ENCODE peak calls at places on chromosomes 16 and 17, in ten cellular contexts. One of them, this sample, is unnamed.

GRCh38 chr16:11135167-11135973 is 120.6 kb downstream of the SOCS1 start:
- DNase-seq in H1: no peak
- DNase-seq in HFF-Myc: no peak
- DNase-seq in OCI-LY7: no peak
- DNase-seq in lower lobe of right lung: no peak
- DNase-seq in fibroblast of the aortic adventitia: peak; percentile 46
- DNase-seq in neural progenitor cell: no peak
- DNase-seq in CD8-positive, alpha-beta T cell: no peak
- DNase-seq in bronchial epithelial cell: peak; percentile 58
- DNase-seq in spleen: no peak
- DNase-seq in this sample: no peak

GRCh38 chr16:25210758-25211157 is 6.0 kb upstream of the AQP8 start:
- DNase-seq in H1: no peak
- DNase-seq in HFF-Myc: peak; percentile 56
- DNase-seq in OCI-LY7: no peak
- DNase-seq in lower lobe of right lung: no peak
- DNase-seq in fibroblast of the aortic adventitia: peak; percentile 46
- DNase-seq in neural progenitor cell: no peak
- DNase-seq in CD8-positive, alpha-beta T cell: no peak
- DNase-seq in bronchial epithelial cell: peak; percentile 21
- DNase-seq in spleen: no peak
- DNase-seq in this sample: peak; percentile 49

GRCh38 chr17:52106638-52107261 is 51.8 kb downstream of the CA10 start:
- DNase-seq in H1: peak; percentile 70
- DNase-seq in HFF-Myc: peak; percentile 4
- DNase-seq in OCI-LY7: peak; percentile 43
- DNase-seq in lower lobe of right lung: no peak
- DNase-seq in fibroblast of the aortic adventitia: peak; percentile 20
- DNase-seq in neural progenitor cell: peak; percentile 67
- DNase-seq in CD8-positive, alpha-beta T cell: no peak
- DNase-seq in bronchial epithelial cell: peak; percentile 47
- DNase-seq in spleen: no peak
- DNase-seq in this sample: no peak

GRCh38 chr17:6108987-6109386 is 38.8 kb downstream of the WSCD1 start:
- DNase-seq in H1: no peak
- DNase-seq in HFF-Myc: no peak
- DNase-seq in OCI-LY7: no peak
- DNase-seq in lower lobe of right lung: no peak
- DNase-seq in fibroblast of the aortic adventitia: no peak
- DNase-seq in neural progenitor cell: no peak
- DNase-seq in CD8-positive, alpha-beta T cell: no peak
- DNase-seq in bronchial epithelial cell: no peak
- DNase-seq in spleen: peak; percentile 20
- DNase-seq in this sample: no peak

GRCh38 chr16:53785044-53785443 is 81.1 kb downstream of the FTO start:
- DNase-seq in H1: no peak
- DNase-seq in HFF-Myc: no peak
- DNase-seq in OCI-LY7: no peak
- DNase-seq in lower lobe of right lung: no peak
- DNase-seq in fibroblast of the aortic adventitia: peak; percentile 32
- DNase-seq in neural progenitor cell: no peak
- DNase-seq in CD8-positive, alpha-beta T cell: no peak
- DNase-seq in bronchial epithelial cell: no peak
- DNase-seq in spleen: no peak
- DNase-seq in this sample: no peak

GRCh38 chr16:14232106-14232890 is 161.2 kb downstream of the MRTFB start:
- DNase-seq in H1: no peak
- DNase-seq in HFF-Myc: no peak
- DNase-seq in OCI-LY7: no peak
- DNase-seq in lower lobe of right lung: no peak
- DNase-seq in fibroblast of the aortic adventitia: peak; percentile 35
- DNase-seq in neural progenitor cell: no peak
- DNase-seq in CD8-positive, alpha-beta T cell: no peak
- DNase-seq in bronchial epithelial cell: no peak
- DNase-seq in spleen: no peak
- DNase-seq in this sample: no peak

GRCh38 chr17:58262149-58262548 is 18.6 kb downstream of the MPO start:
- DNase-seq in H1: no peak
- DNase-seq in HFF-Myc: no peak
- DNase-seq in OCI-LY7: no peak
- DNase-seq in lower lobe of right lung: no peak
- DNase-seq in fibroblast of the aortic adventitia: no peak
- DNase-seq in neural progenitor cell: no peak
- DNase-seq in CD8-positive, alpha-beta T cell: no peak
- DNase-seq in bronchial epithelial cell: no peak
- DNase-seq in spleen: peak; percentile 7
- DNase-seq in this sample: no peak

GRCh38 chr16:69049146-69049545 is 56.3 kb upstream of the HAS3 start:
- DNase-seq in H1: no peak
- DNase-seq in HFF-Myc: no peak
- DNase-seq in OCI-LY7: no peak
- DNase-seq in lower lobe of right lung: no peak
- DNase-seq in fibroblast of the aortic adventitia: peak; percentile 56
- DNase-seq in neural progenitor cell: no peak
- DNase-seq in CD8-positive, alpha-beta T cell: no peak
- DNase-seq in bronchial epithelial cell: peak; percentile 36
- DNase-seq in spleen: no peak
- DNase-seq in this sample: no peak

GRCh38 chr17:8121531-8122390 is 2.1 kb downstream of the HES7 start:
- DNase-seq in H1: peak; percentile 90
- DNase-seq in HFF-Myc: no peak
- DNase-seq in OCI-LY7: peak; percentile 86
- DNase-seq in lower lobe of right lung: no peak
- DNase-seq in fibroblast of the aortic adventitia: peak; percentile 45
- DNase-seq in neural progenitor cell: peak; percentile 96
- DNase-seq in CD8-positive, alpha-beta T cell: no peak
- DNase-seq in bronchial epithelial cell: no peak
- DNase-seq in spleen: peak; percentile 87
- DNase-seq in this sample: no peak

GRCh38 chr16:82653550-82654511 is 27.1 kb downstream of the CDH13 start:
- DNase-seq in H1: no peak
- DNase-seq in HFF-Myc: peak; percentile 97
- DNase-seq in OCI-LY7: peak; percentile 11
- DNase-seq in lower lobe of right lung: no peak
- DNase-seq in fibroblast of the aortic adventitia: peak; percentile 87
- DNase-seq in neural progenitor cell: no peak
- DNase-seq in CD8-positive, alpha-beta T cell: peak; percentile 51
- DNase-seq in bronchial epithelial cell: peak; percentile 82
- DNase-seq in spleen: no peak
- DNase-seq in this sample: peak; percentile 91

GRCh38 chr17:4808378-4808767 is 1.4 kb downstream of the PLD2 start:
- DNase-seq in H1: no peak
- DNase-seq in HFF-Myc: no peak
- DNase-seq in OCI-LY7: no peak
- DNase-seq in lower lobe of right lung: no peak
- DNase-seq in fibroblast of the aortic adventitia: peak; percentile 49
- DNase-seq in neural progenitor cell: no peak
- DNase-seq in CD8-positive, alpha-beta T cell: no peak
- DNase-seq in bronchial epithelial cell: no peak
- DNase-seq in spleen: no peak
- DNase-seq in this sample: no peak

GRCh38 chr16:22291860-22292692 is 5.1 kb upstream of the POLR3E start:
- DNase-seq in H1: no peak
- DNase-seq in HFF-Myc: no peak
- DNase-seq in OCI-LY7: no peak
- DNase-seq in lower lobe of right lung: no peak
- DNase-seq in fibroblast of the aortic adventitia: peak; percentile 85
- DNase-seq in neural progenitor cell: no peak
- DNase-seq in CD8-positive, alpha-beta T cell: no peak
- DNase-seq in bronchial epithelial cell: no peak
- DNase-seq in spleen: peak; percentile 6
- DNase-seq in this sample: no peak

GRCh38 chr16:19481291-19481690 is 40.6 kb downstream of the GDE1 start:
- DNase-seq in H1: no peak
- DNase-seq in HFF-Myc: no peak
- DNase-seq in OCI-LY7: no peak
- DNase-seq in lower lobe of right lung: no peak
- DNase-seq in fibroblast of the aortic adventitia: peak; percentile 8
- DNase-seq in neural progenitor cell: no peak
- DNase-seq in CD8-positive, alpha-beta T cell: no peak
- DNase-seq in bronchial epithelial cell: no peak
- DNase-seq in spleen: no peak
- DNase-seq in this sample: no peak

GRCh38 chr17:73042809-73043685 is 49.4 kb downstream of the SLC39A11 start:
- DNase-seq in H1: no peak
- DNase-seq in HFF-Myc: no peak
- DNase-seq in OCI-LY7: no peak
- DNase-seq in lower lobe of right lung: no peak
- DNase-seq in fibroblast of the aortic adventitia: peak; percentile 80
- DNase-seq in neural progenitor cell: no peak
- DNase-seq in CD8-positive, alpha-beta T cell: no peak
- DNase-seq in bronchial epithelial cell: no peak
- DNase-seq in spleen: no peak
- DNase-seq in this sample: no peak

DNA sequence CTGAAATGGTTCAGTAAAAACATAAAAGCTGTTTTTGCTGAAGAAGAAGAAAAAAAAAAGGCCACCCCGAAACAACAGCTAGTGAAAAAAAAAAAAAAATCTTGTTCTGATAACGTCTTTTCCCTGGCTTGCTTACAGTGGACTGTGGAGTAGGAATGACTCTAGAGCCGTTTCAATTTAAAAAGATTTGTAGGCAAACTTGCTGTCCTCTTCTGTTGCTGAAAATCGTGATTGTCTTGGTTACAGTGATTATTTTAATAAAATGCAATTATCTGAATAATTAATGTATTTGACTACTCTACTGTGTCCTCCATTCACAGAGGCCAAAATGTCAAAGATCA is 190.6 kb upstream of the TBX2 start:
- DNase-seq in H1: no peak
- DNase-seq in HFF-Myc: no peak
- DNase-seq in OCI-LY7: no peak
- DNase-seq in lower lobe of right lung: no peak
- DNase-seq in fibroblast of the aortic adventitia: no peak
- DNase-seq in neural progenitor cell: no peak
- DNase-seq in CD8-positive, alpha-beta T cell: no peak
- DNase-seq in bronchial epithelial cell: no peak
- DNase-seq in spleen: no peak
- DNase-seq in this sample: no peak
- H3K4me3 ChIP-seq in H1: no peak overlapping the region
- H3K4me3 ChIP-seq in HFF-Myc: no peak overlapping the region
- H3K4me3 ChIP-seq in OCI-LY7: no peak overlapping the region
- H3K4me3 ChIP-seq in lower lobe of right lung: no peak overlapping the region
- H3K4me3 ChIP-seq in fibroblast of the aortic adventitia: no peak overlapping the region
- H3K4me3 ChIP-seq in neural progenitor cell: no peak overlapping the region
- H3K4me3 ChIP-seq in CD8-positive, alpha-beta T cell: no peak overlapping the region
- H3K4me3 ChIP-seq in bronchial epithelial cell: no peak overlapping the region
- H3K4me3 ChIP-seq in spleen: no peak overlapping the region
- H3K4me3 ChIP-seq in this sample: no peak overlapping the region

GRCh38 chr17:33497623-33498022 is 204.5 kb upstream of the ASIC2 start:
- DNase-seq in H1: no peak
- DNase-seq in HFF-Myc: no peak
- DNase-seq in OCI-LY7: no peak
- DNase-seq in lower lobe of right lung: no peak
- DNase-seq in fibroblast of the aortic adventitia: no peak
- DNase-seq in neural progenitor cell: no peak
- DNase-seq in CD8-positive, alpha-beta T cell: no peak
- DNase-seq in bronchial epithelial cell: no peak
- DNase-seq in spleen: no peak
- DNase-seq in this sample: no peak
- TF ChIP-seq CTCF in H1: no peak
- TF ChIP-seq CTCF in HFF-Myc: no peak
- TF ChIP-seq CTCF in OCI-LY7: no peak
- TF ChIP-seq CTCF in lower lobe of right lung: no peak
- TF ChIP-seq CTCF in fibroblast of the aortic adventitia: no peak
- TF ChIP-seq CTCF in neural progenitor cell: no peak
- TF ChIP-seq CTCF in CD8-positive, alpha-beta T cell: no peak
- TF ChIP-seq CTCF in bronchial epithelial cell: no peak
- TF ChIP-seq CTCF in spleen: no peak
- TF ChIP-seq CTCF in this sample: no peak

DNA sequence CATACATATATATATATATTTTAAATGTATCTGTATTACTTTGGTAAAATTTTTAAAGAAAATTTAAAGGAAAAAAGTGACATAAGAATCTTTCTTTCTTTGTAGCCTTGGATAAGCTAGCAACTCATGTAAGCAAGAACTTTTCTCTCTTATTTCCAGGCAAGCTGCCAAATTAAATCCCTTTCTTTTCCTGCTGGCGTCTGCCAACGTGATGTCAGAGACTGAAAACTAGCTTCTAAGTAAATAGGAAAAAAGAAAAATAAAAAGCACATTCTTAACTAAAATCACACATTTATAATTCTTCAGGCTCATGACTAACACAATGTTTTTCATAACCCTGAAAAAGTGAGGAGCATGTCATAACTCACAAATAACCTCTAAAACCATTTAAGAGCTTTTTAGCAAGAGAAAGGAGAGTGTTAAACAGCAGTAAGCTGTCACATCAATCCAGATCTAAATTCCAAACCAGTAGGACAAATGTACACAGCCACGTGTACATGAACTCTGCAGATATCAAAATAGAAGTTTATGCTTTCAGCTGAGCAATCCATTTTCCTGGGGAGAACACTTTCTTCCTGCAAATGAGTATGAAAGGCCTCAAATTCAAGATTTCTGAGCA is 110.0 kb downstream of the N4BP1 start:
- DNase-seq in H1: no peak
- DNase-seq in HFF-Myc: peak; percentile 75
- DNase-seq in OCI-LY7: no peak
- DNase-seq in lower lobe of right lung: no peak
- DNase-seq in fibroblast of the aortic adventitia: peak; percentile 98
- DNase-seq in neural progenitor cell: no peak
- DNase-seq in CD8-positive, alpha-beta T cell: no peak
- DNase-seq in bronchial epithelial cell: peak; percentile 85
- DNase-seq in spleen: no peak
- DNase-seq in this sample: peak; percentile 22
- H3K4me3 ChIP-seq in H1: no peak overlapping the region
- H3K4me3 ChIP-seq in HFF-Myc: no peak overlapping the region
- H3K4me3 ChIP-seq in OCI-LY7: no peak overlapping the region
- H3K4me3 ChIP-seq in lower lobe of right lung: no peak overlapping the region
- H3K4me3 ChIP-seq in fibroblast of the aortic adventitia: no peak overlapping the region
- H3K4me3 ChIP-seq in neural progenitor cell: no peak overlapping the region
- H3K4me3 ChIP-seq in CD8-positive, alpha-beta T cell: no peak overlapping the region
- H3K4me3 ChIP-seq in bronchial epithelial cell: no peak overlapping the region
- H3K4me3 ChIP-seq in spleen: no peak overlapping the region
- H3K4me3 ChIP-seq in this sample: no peak overlapping the region

DNA sequence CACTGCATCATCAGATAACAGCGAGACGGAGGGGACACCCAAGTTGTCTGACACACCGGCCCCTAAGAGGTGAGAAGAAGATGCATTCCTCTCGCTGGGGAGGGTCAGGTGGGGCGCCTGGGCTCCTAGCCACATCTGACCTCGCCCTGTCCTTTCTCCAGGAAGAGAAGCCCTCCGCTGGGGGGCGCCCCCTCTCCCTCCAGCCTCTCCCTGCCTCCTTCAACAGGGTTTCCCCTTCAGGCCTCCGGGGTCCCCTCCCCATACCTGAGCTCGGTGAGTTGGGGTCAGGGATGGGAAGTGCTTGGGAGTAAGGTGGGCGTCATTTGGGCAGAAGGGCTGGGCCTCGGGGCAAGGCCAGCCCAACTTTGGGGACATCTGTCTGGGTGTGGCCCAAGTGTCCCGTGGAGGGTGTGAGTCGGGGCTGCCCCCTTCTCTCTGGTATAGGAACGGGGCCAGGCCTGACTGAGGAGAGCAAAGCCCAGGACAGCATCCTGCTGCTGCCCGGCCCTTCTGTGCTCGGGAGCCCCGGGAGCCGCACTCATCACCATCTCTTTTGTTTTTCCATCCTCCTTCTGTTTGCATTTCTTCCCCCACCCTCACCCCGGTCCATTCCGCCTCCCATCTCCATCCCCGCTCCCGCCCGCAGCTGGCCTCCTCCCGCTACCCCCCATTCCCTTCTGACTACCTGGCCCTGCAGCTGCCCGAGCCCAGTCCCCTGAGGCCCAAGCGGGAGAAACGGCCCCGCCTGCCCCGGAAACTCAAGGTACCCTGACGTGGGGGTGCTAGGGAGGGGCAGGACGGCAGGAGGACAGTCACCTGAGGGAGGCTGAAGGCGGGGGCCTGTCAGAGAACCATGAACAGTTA is 5.0 kb downstream of the INO80E start:
- DNase-seq in H1: peak; percentile 87
- DNase-seq in HFF-Myc: no peak
- DNase-seq in OCI-LY7: no peak
- DNase-seq in lower lobe of right lung: peak; percentile 33
- DNase-seq in fibroblast of the aortic adventitia: no peak
- DNase-seq in neural progenitor cell: no peak
- DNase-seq in CD8-positive, alpha-beta T cell: no peak
- DNase-seq in bronchial epithelial cell: no peak
- DNase-seq in spleen: peak; percentile 71
- DNase-seq in this sample: no peak
- TF ChIP-seq CTCF in H1: peak; percentile 55
- TF ChIP-seq CTCF in HFF-Myc: no peak
- TF ChIP-seq CTCF in OCI-LY7: no peak
- TF ChIP-seq CTCF in lower lobe of right lung: no peak
- TF ChIP-seq CTCF in fibroblast of the aortic adventitia: peak; percentile 6
- TF ChIP-seq CTCF in neural progenitor cell: peak; percentile 36
- TF ChIP-seq CTCF in CD8-positive, alpha-beta T cell: no peak
- TF ChIP-seq CTCF in bronchial epithelial cell: no peak
- TF ChIP-seq CTCF in spleen: no peak
- TF ChIP-seq CTCF in this sample: no peak